ENCODE peak calls at places on chromosomes 16 and 17, in six cellular contexts. One of them, this sample, is unnamed.

GRCh38 chr16:4407543-4408322 is 8.7 kb downstream of the CORO7 start:
- DNase-seq in cardiac muscle cell: no peak
- DNase-seq in pancreas: no peak
- DNase-seq in naive thymus-derived CD8-positive, alpha-beta T cell: no peak
- DNase-seq in AG20443: peak; percentile 64
- DNase-seq in NCI-H2107: no peak
- DNase-seq in this sample: no peak

GRCh38 chr16:66903544-66904427 is 14.9 kb downstream of the CDH16 start:
- DNase-seq in NCI-H2107: no peak
- DNase-seq in pancreas: no peak
- DNase-seq in cardiac muscle cell: peak; percentile 58
- DNase-seq in AG20443: no peak
- DNase-seq in naive thymus-derived CD8-positive, alpha-beta T cell: no peak
- DNase-seq in this sample: no peak

GRCh38 chr17:51044964-51045363 is 75.7 kb downstream of the SPAG9 start:
- DNase-seq in naive thymus-derived CD8-positive, alpha-beta T cell: no peak
- DNase-seq in NCI-H2107: no peak
- DNase-seq in pancreas: no peak
- DNase-seq in AG20443: no peak
- DNase-seq in cardiac muscle cell: no peak
- DNase-seq in this sample: no peak

GRCh38 chr17:8894189-8894611 is 26.7 kb upstream of the PIK3R6 start:
- DNase-seq in cardiac muscle cell: no peak
- DNase-seq in naive thymus-derived CD8-positive, alpha-beta T cell: no peak
- DNase-seq in pancreas: peak; percentile 50
- DNase-seq in AG20443: peak; percentile 25
- DNase-seq in NCI-H2107: no peak
- DNase-seq in this sample: no peak

GRCh38 chr16:81210807-81211206 is 27.7 kb upstream of the BCO1 start:
- DNase-seq in pancreas: no peak
- DNase-seq in AG20443: no peak
- DNase-seq in NCI-H2107: peak; percentile 77
- DNase-seq in cardiac muscle cell: no peak
- DNase-seq in naive thymus-derived CD8-positive, alpha-beta T cell: no peak
- DNase-seq in this sample: no peak

GRCh38 chr16:57683599-57684545 is 10.7 kb upstream of the DRC7 start:
- DNase-seq in pancreas: no peak
- DNase-seq in NCI-H2107: no peak
- DNase-seq in cardiac muscle cell: no peak
- DNase-seq in naive thymus-derived CD8-positive, alpha-beta T cell: no peak
- DNase-seq in AG20443: no peak
- DNase-seq in this sample: no peak

GRCh38 chr16:48231675-48232214 is 12.4 kb upstream of the LONP2 start:
- DNase-seq in NCI-H2107: no peak
- DNase-seq in cardiac muscle cell: peak; percentile 57
- DNase-seq in pancreas: no peak
- DNase-seq in AG20443: peak; percentile 59
- DNase-seq in naive thymus-derived CD8-positive, alpha-beta T cell: peak; percentile 24
- DNase-seq in this sample: no peak

GRCh38 chr16:14111713-14112538 is 40.8 kb downstream of the MRTFB start:
- DNase-seq in pancreas: peak; percentile 64
- DNase-seq in NCI-H2107: peak; percentile 51
- DNase-seq in AG20443: no peak
- DNase-seq in cardiac muscle cell: no peak
- DNase-seq in naive thymus-derived CD8-positive, alpha-beta T cell: no peak
- DNase-seq in this sample: no peak

This sample was measured in NCI-H187.